ENCODE peak calls at places on chromosomes 12 and 14, in seven cellular contexts. U is brain microvascular endothelial cell, J is ascending aorta, L is coronary artery, R is H7, G is GM23248, C is right atrium auricular region. E is an unnamed sample.

GRCh38 chr12:73321776-73322175 is 1049.6 kb downstream of the TRHDE start:
- DNase-seq in U (no peak), C (no peak), J (no peak), L (no peak), R (no peak), G (no peak), E (no peak)

GRCh38 chr12:20716037-20716436 is 20.9 kb downstream of the SLCO1C1 start:
- DNase-seq in C (no peak), R (peak; percentile 53), J (no peak), G (no peak), U (no peak), L (no peak), E (no peak)

GRCh38 chr12:121610239-121611149 is 15.8 kb upstream of the ORAI1 start:
- DNase-seq in G (peak; percentile 80), J (no peak), R (peak; percentile 31), C (no peak), U (no peak), L (no peak), E (no peak)

GRCh38 chr14:92491782-92492181 is 21.8 kb upstream of the RIN3 start:
- DNase-seq in L (no peak), G (no peak), R (peak; percentile 2), U (no peak), C (no peak), J (no peak), E (no peak)

GRCh38 chr14:84006643-84007137 is 1523.3 kb upstream of the FLRT2 start:
- DNase-seq in U (no peak), C (no peak), G (no peak), R (no peak), L (no peak), J (no peak), E (no peak)

GRCh38 chr14:51396222-51396815 is 156.3 kb downstream of the TMX1 start:
- DNase-seq in L (no peak), U (peak; percentile 95), G (peak; percentile 96), R (no peak), J (no peak), C (no peak), E (no peak)

GRCh38 chr14:54881761-54882401 is 20.7 kb downstream of the GCH1 start:
- DNase-seq in R (no peak), L (no peak), U (no peak), J (no peak), C (no peak), G (peak; percentile 76), E (no peak)

GRCh38 chr14:103086771-103087342 is 2.8 kb downstream of the LBHD2 start:
- DNase-seq in G (no peak), L (no peak), U (no peak), C (no peak), J (no peak), R (peak; percentile 41), E (peak; percentile 2)

GRCh38 chr14:69282448-69282847 is 22.5 kb downstream of the GALNT16 start:
- DNase-seq in G (no peak), L (no peak), R (no peak), U (no peak), C (no peak), J (no peak), E (no peak)

GRCh38 chr12:47207005-47207717 is 127.4 kb upstream of the AMIGO2 start:
- DNase-seq in R (no peak), L (no peak), G (no peak), J (no peak), C (no peak), U (no peak), E (no peak)
- H3K4me3 ChIP-seq in R (no peak overlapping the region), L (no peak overlapping the region), G (no peak overlapping the region), J (no peak overlapping the region), C (no peak overlapping the region), U (no peak overlapping the region), E (no peak overlapping the region)

DNA sequence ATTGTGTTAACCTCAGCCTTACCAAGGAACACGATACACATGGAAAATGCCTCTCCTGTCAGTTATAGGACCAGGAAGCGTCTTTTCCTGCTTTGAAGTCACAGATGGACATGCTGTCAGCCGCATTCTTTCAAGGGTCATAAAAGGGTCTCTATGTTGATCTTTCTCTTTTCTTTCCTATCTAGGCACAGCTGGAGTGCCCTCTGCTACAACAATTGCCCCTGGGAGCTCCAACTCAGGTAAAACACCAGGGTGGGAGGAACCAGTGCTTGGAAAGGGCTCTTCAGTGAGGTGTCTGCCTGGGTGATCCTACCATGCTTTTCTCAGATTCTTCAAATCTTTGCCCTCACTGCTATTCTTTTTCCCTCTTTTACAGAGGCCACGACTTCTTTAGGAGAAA is 157.4 kb upstream of the CNTN1 start:
- DNase-seq in R (no peak), L (no peak), J (no peak), C (no peak), G (no peak), U (no peak), E (no peak)
- H3K4me3 ChIP-seq in R (no peak overlapping the region), L (no peak overlapping the region), J (no peak overlapping the region), C (no peak overlapping the region), G (no peak overlapping the region), U (no peak overlapping the region), E (no peak overlapping the region)

GRCh38 chr14:21308132-21308478 is 28.2 kb downstream of the RPGRIP1 start:
- DNase-seq in C (no peak), J (no peak), G (no peak), U (no peak), L (no peak), R (no peak), E (no peak)

GRCh38 chr14:21307641-21308040 is 27.8 kb downstream of the RPGRIP1 start:
- DNase-seq in G (no peak), R (no peak), L (no peak), J (no peak), U (no peak), C (no peak), E (no peak)

GRCh38 chr14:21309956-21310355 is 30.1 kb downstream of the RPGRIP1 start:
- DNase-seq in J (no peak), L (no peak), U (no peak), C (no peak), G (no peak), R (no peak), E (no peak)

GRCh38 chr14:21309238-21309636 is 29.4 kb downstream of the RPGRIP1 start:
- DNase-seq in G (no peak), J (no peak), L (no peak), R (no peak), U (no peak), C (no peak), E (no peak)

GRCh38 chr14:21308479-21309237 is 28.8 kb downstream of the RPGRIP1 start:
- DNase-seq in J (peak; percentile 75), C (peak; percentile 79), G (peak; percentile 58), U (peak; percentile 91), L (peak; percentile 74), R (peak; percentile 80), E (peak; percentile 58)
- H3K4me3 ChIP-seq in J (peak overlapping the region; percentile 39), C (peak overlapping the region; percentile 39), G (peak overlapping the region; percentile 64), U (peak overlapping the region; percentile 46), L (peak overlapping the region; percentile 52), R (peak overlapping the region; percentile 32), E (peak overlapping the region; percentile 53)

DNA sequence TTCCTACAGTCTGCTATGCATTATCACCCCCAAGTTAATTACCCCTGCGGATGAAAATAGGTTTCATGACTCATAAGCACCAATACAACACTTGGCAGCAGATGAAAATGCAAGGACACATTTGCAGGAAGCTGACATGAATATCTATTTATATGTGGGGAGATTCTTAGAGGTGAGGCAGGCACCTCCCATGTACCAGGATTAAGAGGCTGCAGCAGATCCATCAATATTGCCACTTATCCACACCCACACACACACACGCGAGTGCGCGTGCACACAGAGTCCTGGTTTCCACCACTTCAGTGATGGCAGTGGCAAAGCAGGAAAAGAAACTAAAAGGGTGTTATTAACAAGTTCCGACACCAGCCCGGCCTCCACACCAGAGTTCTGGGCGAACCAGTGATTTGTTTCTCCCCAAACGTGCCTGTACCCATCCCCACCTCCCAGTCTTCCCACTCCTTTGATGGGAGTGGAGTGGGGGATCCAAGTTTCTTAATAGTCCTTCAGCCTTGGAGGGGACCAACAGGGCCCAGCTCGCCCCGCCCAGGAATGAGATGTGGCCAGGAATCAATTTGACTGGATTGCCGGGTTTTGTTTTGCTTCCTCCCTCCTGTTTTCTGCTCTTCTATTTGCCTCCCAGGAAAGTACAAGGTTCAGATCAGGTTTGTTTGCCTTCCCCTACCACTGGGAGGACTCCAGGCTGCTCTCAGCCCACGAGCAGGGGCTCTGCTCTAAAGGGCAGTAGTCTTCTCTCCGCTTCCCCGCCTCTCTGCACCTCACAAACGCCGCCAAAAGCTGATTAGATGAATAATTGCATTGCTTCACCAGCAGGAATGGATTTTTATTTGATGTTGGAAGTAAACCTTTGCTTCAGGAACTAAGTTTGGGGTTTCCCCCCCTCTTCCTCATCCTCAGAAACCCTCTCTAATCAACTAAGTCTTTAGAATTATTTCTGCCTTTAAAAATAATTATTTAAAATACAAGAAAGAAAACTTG is 5.2 kb downstream of the IRF2BPL start:
- DNase-seq in U (no peak), J (no peak), C (no peak), L (no peak), G (peak; percentile 67), R (peak; percentile 71), E (no peak)
- H3K4me3 ChIP-seq in U (peak overlapping the region; percentile 6), J (no peak overlapping the region), C (peak overlapping the region; percentile 35), L (peak overlapping the region; percentile 85), G (peak overlapping the region; percentile 96), R (no peak overlapping the region), E (peak overlapping the region; percentile 91)

GRCh38 chr12:4809013-4809448 is 88.8 kb downstream of the GALNT8 start:
- DNase-seq in R (peak; percentile 90), C (no peak), J (no peak), L (no peak), U (no peak), G (no peak), E (no peak)
- H3K4me3 ChIP-seq in R (peak overlapping the region; percentile 70), C (peak overlapping the region; percentile 60), J (peak overlapping the region; percentile 49), L (peak overlapping the region; percentile 67), U (peak overlapping the region; percentile 3), G (no peak overlapping the region), E (peak overlapping the region; percentile 52)

DNA sequence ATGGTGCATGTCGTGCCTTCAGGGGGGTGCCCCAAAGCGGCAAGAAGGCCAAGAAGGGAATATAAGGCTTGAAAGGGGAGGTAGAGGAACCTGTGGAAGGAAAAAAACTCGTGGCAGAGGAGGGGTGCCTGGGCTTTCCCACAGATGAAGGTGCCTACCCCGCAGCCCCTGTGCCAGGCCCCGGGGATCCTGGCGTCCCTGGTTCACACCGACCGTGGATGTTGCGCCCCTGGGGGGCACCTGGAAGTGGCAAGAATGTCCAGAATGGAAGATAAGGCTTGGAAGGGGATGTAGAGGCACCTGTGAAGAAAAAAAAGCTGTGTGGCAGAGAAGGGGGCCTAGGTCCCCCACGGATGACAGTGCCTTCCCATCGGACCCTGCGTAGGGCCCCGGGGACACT is 282.2 kb downstream of the ALG10 start:
- DNase-seq in J (no peak), R (no peak), U (no peak), L (no peak), G (no peak), C (no peak), E (no peak)
- H3K4me3 ChIP-seq in J (no peak overlapping the region), R (no peak overlapping the region), U (no peak overlapping the region), L (no peak overlapping the region), G (no peak overlapping the region), C (no peak overlapping the region), E (no peak overlapping the region)

E was measured in psoas muscle.